ENCODE peak calls at places on chromosomes 7 and 10, in four cellular contexts. E, U, C and F are unnamed samples.

GRCh38 chr10:110296966-110297365 is 7.8 kb downstream of the SMNDC1 start:
- DNase-seq in E (no peak), U (no peak), C (no peak), F (no peak)

GRCh38 chr7:11298220-11298619 is 324.5 kb downstream of the PHF14 start:
- DNase-seq in E (no peak), U (no peak), C (no peak), F (no peak)

GRCh38 chr10:102731222-102731800 is 12.4 kb upstream of the WBP1L start:
- DNase-seq in E (no peak), U (no peak), C (no peak), F (no peak)

GRCh38 chr10:121536271-121536918 is 61.8 kb downstream of the FGFR2 start:
- DNase-seq in E (no peak), U (no peak), C (no peak), F (no peak)

GRCh38 chr7:47741984-47742383 is 160.1 kb upstream of the TNS3 start:
- DNase-seq in E (no peak), U (no peak), C (no peak), F (no peak)

GRCh38 chr7:35802649-35803048 is 1.8 kb downstream of the SEPTIN7 start:
- DNase-seq in E (no peak), U (no peak), C (peak), F (no peak)

GRCh38 chr10:95388539-95388938 is 97.7 kb upstream of the PDLIM1 start:
- DNase-seq in E (no peak), U (no peak), C (no peak), F (no peak)

GRCh38 chr7:29177963-29178612 is 16.5 kb upstream of the CHN2 start:
- DNase-seq in E (peak), U (peak), C (no peak), F (no peak)

GRCh38 chr10:3734111-3734510 is 50.9 kb downstream of the KLF6 start:
- DNase-seq in E (no peak), U (no peak), C (no peak), F (no peak)

GRCh38 chr10:113616244-113617074 is 47.4 kb downstream of the NRAP start:
- DNase-seq in E (no peak), U (no peak), C (no peak), F (no peak)

GRCh38 chr7:87129836-87130235 is 22.4 kb upstream of the DMTF1 start:
- DNase-seq in E (no peak), U (no peak), C (no peak), F (no peak)

GRCh38 chr10:131253931-131254865 is 57.3 kb downstream of the TCERG1L start:
- DNase-seq in E (no peak), U (peak), C (no peak), F (no peak)

GRCh38 chr7:27872281-27873005 is 132.5 kb downstream of the TAX1BP1 start:
- DNase-seq in E (no peak), U (no peak), C (no peak), F (no peak)

GRCh38 chr7:556837-557555 is 37.4 kb upstream of the PDGFA start:
- DNase-seq in E (no peak), U (no peak), C (no peak), F (no peak)

GRCh38 chr7:85021090-85021704 is 165.7 kb downstream of the SEMA3D start:
- DNase-seq in E (no peak), U (no peak), C (no peak), F (no peak)

GRCh38 chr7:47551550-47552121 is 30.3 kb downstream of the TNS3 start:
- DNase-seq in E (no peak), U (no peak), C (no peak), F (no peak)

GRCh38 chr10:73979428-73980407 is 18.2 kb upstream of the VCL start:
- DNase-seq in E (no peak), U (no peak), C (no peak), F (no peak)

GRCh38 chr10:5413012-5413938 is 918 bp downstream of the NET1 start:
- DNase-seq in E (no peak), U (no peak), C (no peak), F (no peak)

DNA sequence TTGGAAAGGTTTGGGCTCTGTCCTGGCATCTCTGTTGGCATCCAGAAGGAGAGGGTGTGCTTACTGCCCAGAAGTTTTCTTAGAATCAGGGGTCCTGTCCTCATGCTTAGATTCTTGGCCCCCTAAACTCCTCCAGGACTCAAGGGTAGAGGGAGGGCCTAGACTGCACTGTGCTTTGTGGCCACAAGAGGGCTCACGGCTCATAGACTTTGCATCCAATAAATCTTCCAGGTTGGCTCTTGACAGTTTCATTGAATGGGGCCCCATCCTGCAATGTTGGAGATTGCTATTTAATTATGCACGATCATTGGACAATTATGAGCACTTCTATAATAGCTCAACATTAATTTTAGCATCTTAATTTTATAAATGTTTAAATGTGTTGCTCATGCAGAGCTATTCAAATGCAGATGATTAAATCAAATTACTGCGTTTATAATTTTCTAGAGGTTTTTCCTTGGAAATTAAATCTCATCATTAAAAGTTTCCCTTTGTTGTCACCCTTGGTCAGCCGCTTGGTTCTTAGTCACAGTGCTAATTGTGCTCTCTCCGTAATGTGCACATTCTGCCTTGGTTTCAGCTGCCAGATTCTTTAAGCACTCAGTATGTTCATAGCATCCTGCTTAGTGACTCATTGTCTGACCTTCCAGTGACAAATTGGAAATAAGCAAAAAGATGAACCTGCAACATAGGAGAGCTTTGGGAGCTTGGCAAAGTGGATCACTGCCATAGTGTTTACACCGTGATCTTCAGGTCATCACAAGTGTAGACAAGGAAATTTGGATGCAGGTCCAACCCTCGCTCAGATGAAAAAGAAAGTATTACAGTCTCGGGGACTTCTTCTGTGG is 33.5 kb upstream of the PLPP4 start:
- DNase-seq in E (no peak), U (peak), C (no peak), F (peak)
- TF ChIP-seq CTCF in E (peak), U (peak), C (peak), F (peak)

GRCh38 chr10:22329150-22329549 is 8.3 kb downstream of the BMI1 start:
- DNase-seq in E (no peak), U (no peak), C (no peak), F (no peak)
- TF ChIP-seq CTCF in E (no peak), U (no peak), C (no peak), F (no peak)

DNA sequence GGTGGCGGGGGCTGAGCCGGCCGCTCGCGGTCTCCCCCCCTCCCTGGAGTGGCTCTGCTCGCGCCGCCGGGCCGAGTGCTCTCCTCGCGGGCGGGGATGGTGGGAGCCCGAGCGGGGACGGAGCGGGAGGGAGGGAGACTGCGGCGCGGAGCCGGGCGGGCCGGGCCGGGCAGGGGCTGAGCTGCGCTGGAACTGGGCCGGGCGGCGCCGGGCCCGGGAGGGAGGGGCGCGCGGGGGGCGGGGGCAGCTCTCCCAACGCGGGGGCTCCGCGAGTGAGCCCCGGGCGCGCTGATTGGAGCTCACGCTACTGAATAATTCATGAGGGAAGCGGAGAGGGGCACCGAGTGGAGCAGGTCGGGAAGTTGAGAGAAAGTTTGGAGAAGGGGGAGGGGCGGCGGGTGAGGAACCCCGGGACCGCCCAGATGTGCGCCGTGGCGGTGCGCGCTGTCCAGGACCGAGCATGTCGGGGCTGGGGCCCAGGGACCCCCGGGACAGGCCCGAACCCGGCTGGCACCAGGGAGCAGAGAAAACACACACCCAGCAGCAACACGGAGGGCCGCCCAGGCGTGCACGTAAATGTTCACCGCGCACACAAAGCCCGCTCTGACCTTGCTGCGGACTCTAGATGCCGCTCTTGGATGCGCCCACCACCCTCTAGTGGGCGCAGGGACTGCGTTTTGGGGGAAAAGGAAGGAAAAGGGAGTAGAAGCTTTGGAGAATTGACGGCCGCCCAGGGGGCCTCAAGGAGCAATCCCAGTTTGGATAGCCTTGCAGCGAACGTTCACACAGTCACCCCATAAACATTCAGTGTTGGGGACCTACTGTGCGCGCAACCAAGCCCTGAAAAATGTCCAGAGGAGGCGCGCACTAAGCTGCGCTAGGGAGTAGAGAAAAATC is at the start of gene EPHB4:
- DNase-seq in E (no peak), U (peak), C (no peak), F (peak)
- TF ChIP-seq CTCF in E (no peak), U (peak), C (no peak), F (peak)

GRCh38 chr10:77493851-77494788 is 143.5 kb downstream of the KCNMA1 start:
- DNase-seq in E (no peak), U (no peak), C (no peak), F (no peak)
- TF ChIP-seq CTCF in E (peak), U (no peak), C (no peak), F (peak)

DNA sequence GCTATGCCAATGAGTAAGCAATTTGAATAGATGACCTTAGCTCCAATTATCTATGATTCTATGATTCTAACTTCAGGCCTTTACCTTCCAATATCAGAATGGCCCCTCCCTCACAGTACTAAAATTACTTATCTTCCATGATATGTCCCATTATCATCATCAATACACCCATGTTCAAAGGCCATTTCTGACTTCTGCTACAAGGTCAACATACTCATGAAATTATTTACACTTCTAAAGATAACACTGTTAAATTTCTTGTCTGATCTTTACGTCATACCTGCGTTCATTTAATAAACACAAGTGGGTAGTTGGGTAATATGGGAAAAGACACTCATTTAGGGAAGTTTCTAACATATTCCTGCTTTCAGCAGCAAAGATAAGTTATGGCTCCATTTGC is 21.2 kb downstream of the IMMP2L start:
- DNase-seq in E (no peak), U (no peak), C (no peak), F (no peak)
- TF ChIP-seq CTCF in E (no peak), U (no peak), C (no peak), F (no peak)

DNA sequence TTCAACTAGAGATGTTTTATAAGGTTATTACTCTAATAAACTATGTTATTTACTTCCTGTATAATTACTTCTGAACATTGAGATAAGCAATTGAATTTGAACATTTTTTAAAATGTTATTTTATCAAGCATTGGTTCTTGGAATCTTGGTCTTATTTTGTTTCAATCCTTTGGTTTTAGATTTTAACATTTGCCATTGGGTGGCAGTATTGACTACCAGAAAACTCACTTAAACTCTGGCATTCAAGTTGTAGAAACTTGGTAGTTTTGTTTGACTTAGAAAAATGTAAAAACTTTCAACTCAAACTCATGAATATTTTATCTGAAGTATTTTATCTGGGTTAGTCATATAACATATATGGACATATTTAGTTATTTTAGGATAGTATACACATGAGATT is 48.1 kb downstream of the ATRNL1 start:
- DNase-seq in E (no peak), U (no peak), C (no peak), F (no peak)
- TF ChIP-seq CTCF in E (no peak), U (no peak), C (no peak), F (peak)

GRCh38 chr7:151801291-151801690 is 75.6 kb downstream of the PRKAG2 start:
- DNase-seq in E (no peak), U (peak), C (no peak), F (no peak)

GRCh38 chr7:151801782-151802468 is 75.0 kb downstream of the PRKAG2 start:
- DNase-seq in E (no peak), U (peak), C (no peak), F (no peak)

GRCh38 chr7:151800391-151800790 is 76.5 kb downstream of the PRKAG2 start:
- DNase-seq in E (no peak), U (peak), C (no peak), F (no peak)

GRCh38 chr7:151799506-151799905 is 77.4 kb downstream of the PRKAG2 start:
- DNase-seq in E (no peak), U (peak), C (no peak), F (no peak)

DNA sequence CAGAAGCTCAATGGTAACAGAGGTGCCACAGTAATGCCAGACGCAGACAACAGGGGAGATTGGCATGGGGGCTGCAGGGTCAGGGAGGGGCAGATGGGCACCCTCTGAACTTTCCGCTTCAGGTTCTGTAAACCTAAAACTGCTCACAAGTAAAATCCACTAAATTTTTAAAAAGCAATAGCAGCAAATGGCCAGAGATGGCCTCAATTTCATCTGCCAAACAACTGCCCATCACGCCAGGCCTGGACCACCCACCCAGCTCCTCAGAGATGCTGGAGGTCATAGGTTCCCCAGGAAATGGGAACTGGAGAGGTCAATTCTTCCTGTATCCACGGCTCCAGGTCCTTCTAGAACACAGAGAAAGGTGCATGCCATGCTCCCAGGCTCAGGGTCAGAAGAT is 76.1 kb downstream of the PRKAG2 start:
- DNase-seq in E (no peak), U (peak), C (no peak), F (no peak)
- TF ChIP-seq CTCF in E (no peak), U (no peak), C (no peak), F (no peak)

GRCh38 chr10:45515630-45516029 is 141.6 kb downstream of the ALOX5 start:
- DNase-seq in E (no peak), U (no peak), C (no peak), F (no peak)
- TF ChIP-seq CTCF in E (no peak), U (no peak), C (no peak), F (no peak)

GRCh38 chr10:32038777-32039176 is 17.4 kb downstream of the KIF5B start:
- DNase-seq in E (no peak), U (no peak), C (no peak), F (no peak)
- TF ChIP-seq CTCF in E (no peak), U (no peak), C (no peak), F (no peak)

GRCh38 chr10:99709480-99710229 is 22.3 kb downstream of the COX15 start:
- DNase-seq in E (no peak), U (no peak), C (no peak), F (no peak)

GRCh38 chr10:99714446-99714845 is 17.5 kb downstream of the COX15 start:
- DNase-seq in E (no peak), U (no peak), C (no peak), F (no peak)

GRCh38 chr10:99708428-99709010 is 23.4 kb downstream of the COX15 start:
- DNase-seq in E (no peak), U (no peak), C (no peak), F (no peak)

GRCh38 chr10:99711129-99711719 is 20.7 kb downstream of the COX15 start:
- DNase-seq in E (no peak), U (no peak), C (no peak), F (no peak)
- TF ChIP-seq CTCF in E (peak), U (peak), C (peak), F (peak)